ENCODE peak calls at places on chromosomes 16 and 17, in six cellular contexts. Z is cortex of kidney; I is HTR-8/SVneo; M is stimulated activated CD8-positive, alpha-beta memory T cell treated with anti-CD3 and anti-CD28 coated beads, Interleukin-4, amount 100 ng/mL, for 24 hours; T is GM13977; R is activated CD4-positive, alpha-beta T cell treated with anti-CD3 and anti-CD28 coated beads, Interleukin-2, amount 50 U/mL, for 1 hour. B is an unnamed sample.
A peak's percentile ranks its signal among the peaks of the same experiment; 100 is the strongest.

GRCh38 chr17:52064791-52065211 is 93.7 kb downstream of the CA10 start:
- DNase-seq in Z (no peak), I (no peak), M (no peak), T (no peak), R (no peak), B (no peak)

GRCh38 chr17:40347319-40348135 is 17.0 kb downstream of the GJD3 start:
- DNase-seq in Z (no peak), I (no peak), M (no peak), T (no peak), R (no peak), B (no peak)

GRCh38 chr16:78677332-78677731 is 577.9 kb downstream of the WWOX start:
- DNase-seq in Z (no peak), I (no peak), M (no peak), T (no peak), R (no peak), B (no peak)

GRCh38 chr16:74034862-74035261 is 261.8 kb upstream of the PSMD7 start:
- DNase-seq in Z (no peak), I (peak; percentile 10), M (no peak), T (peak; percentile 26), R (no peak), B (no peak)

GRCh38 chr17:30970757-30971567 is at the start of gene RNF135:
- DNase-seq in Z (no peak), I (peak; percentile 95), M (peak; percentile 41), T (peak; percentile 87), R (peak; percentile 54), B (peak; percentile 86)

GRCh38 chr16:57871457-57871856 is 69.2 kb upstream of the KIFC3 start:
- DNase-seq in Z (no peak), I (peak; percentile 53), M (no peak), T (no peak), R (no peak), B (peak; percentile 15)

GRCh38 chr16:16143038-16143763 is 80.1 kb downstream of the ABCC6 start:
- DNase-seq in Z (no peak), I (peak; percentile 44), M (no peak), T (no peak), R (no peak), B (no peak)

GRCh38 chr16:28865722-28866453 is 2.2 kb downstream of the SH2B1 start:
- DNase-seq in Z (no peak), I (no peak), M (no peak), T (no peak), R (no peak), B (no peak)

B was measured in GM06990.